ENCODE peak calls at places on chromosomes 6 and 20, in four cellular contexts. H is head of caudate nucleus; C is HTR-8/SVneo; N is activated CD4-positive, alpha-beta memory T cell treated with anti-CD3 and anti-CD28 coated beads for 36 hours. V is an unnamed sample.

GRCh38 chr20:46406986-46407670 is 713 bp upstream of the ELMO2 start:
- DNase-seq in C (peak), H (peak), N (peak), V (no peak)

GRCh38 chr6:117504478-117505144 is 22.1 kb downstream of the DCBLD1 start:
- DNase-seq in H (no peak), N (no peak), C (no peak), V (no peak)

GRCh38 chr20:4793183-4793582 is 71.5 kb downstream of the PRND start:
- DNase-seq in N (no peak), C (no peak), H (no peak), V (no peak)

GRCh38 chr6:167907837-167908681 is 81.3 kb downstream of the AFDN start:
- DNase-seq in C (peak), N (no peak), H (peak), V (peak)

GRCh38 chr6:45961125-45961524 is 54.5 kb downstream of the CLIC5 start:
- DNase-seq in C (no peak), H (no peak), N (no peak), V (no peak)

GRCh38 chr20:19823216-19823615 is 65.2 kb downstream of the RIN2 start:
- DNase-seq in N (no peak), C (no peak), H (no peak), V (no peak)

GRCh38 chr6:90458353-90459224 is 128.3 kb downstream of the MAP3K7 start:
- DNase-seq in N (peak), H (no peak), C (no peak), V (no peak)

GRCh38 chr6:119390276-119390793 is 40.8 kb upstream of the MAN1A1 start:
- DNase-seq in N (no peak), H (no peak), C (no peak), V (no peak)

GRCh38 chr6:151041686-151042085 is 176.2 kb downstream of the MTHFD1L start:
- DNase-seq in H (no peak), C (no peak), N (no peak), V (no peak)

GRCh38 chr6:2450546-2450945 is 205.1 kb upstream of the GMDS start:
- DNase-seq in H (no peak), N (no peak), C (no peak), V (no peak)

GRCh38 chr6:61842005-61842404 is 444.0 kb downstream of the KHDRBS2 start:
- DNase-seq in H (peak), N (no peak), C (no peak), V (no peak)

GRCh38 chr6:63446405-63446804 is 125.9 kb upstream of the LOC128125822 start:
- DNase-seq in H (no peak), N (no peak), C (no peak), V (no peak)

GRCh38 chr6:18327621-18328548 is 59.3 kb upstream of the RNF144B start:
- DNase-seq in C (no peak), H (no peak), N (no peak), V (no peak)

GRCh38 chr6:139081485-139081884 is 52.9 kb downstream of the ABRACL start:
- DNase-seq in H (no peak), C (no peak), N (no peak), V (no peak)

GRCh38 chr6:85460951-85461805 is 11.3 kb downstream of the NT5E start:
- DNase-seq in N (peak), C (no peak), H (no peak), V (no peak)

GRCh38 chr20:40978761-40979160 is 49.9 kb upstream of the TOP1 start:
- DNase-seq in C (no peak), H (no peak), N (no peak), V (no peak)

GRCh38 chr6:97021194-97021593 is 96.7 kb downstream of the KLHL32 start:
- DNase-seq in C (no peak), H (no peak), N (no peak), V (no peak)

GRCh38 chr20:61980647-61981583 is 84.8 kb downstream of the TAF4 start:
- DNase-seq in N (peak), H (no peak), C (peak), V (no peak)

GRCh38 chr20:37758332-37758731 is 64.5 kb downstream of the CTNNBL1 start:
- DNase-seq in C (no peak), H (no peak), N (peak), V (no peak)

GRCh38 chr6:117265425-117266266 is at the start of gene VGLL2:
- DNase-seq in C (peak), H (peak), N (peak), V (peak)

GRCh38 chr6:81241717-81242116 is 510.8 kb downstream of the TENT5A start:
- DNase-seq in C (peak), H (no peak), N (no peak), V (peak)

GRCh38 chr20:41232971-41233926 is 84.3 kb downstream of the ZHX3 start:
- DNase-seq in N (no peak), H (no peak), C (peak), V (peak)

GRCh38 chr6:1527098-1527497 is 82.6 kb upstream of the FOXC1 start:
- DNase-seq in N (peak), H (peak), C (peak), V (peak)

GRCh38 chr6:110814488-110815259 is 595 bp downstream of the CDK19 start:
- DNase-seq in N (peak), C (peak), H (peak), V (peak)

GRCh38 chr6:157317129-157317814 is 6.0 kb downstream of the TMEM242 start:
- DNase-seq in N (peak), C (peak), H (peak), V (peak)

GRCh38 chr20:57619053-57619831 is 984 bp downstream of the ZBP1 start:
- DNase-seq in C (no peak), N (peak), H (no peak), V (no peak)

GRCh38 chr20:60003776-60004175 is 45.6 kb downstream of the CDH26 start:
- DNase-seq in C (no peak), N (no peak), H (no peak), V (no peak)

GRCh38 chr6:35014786-35015185 is 125.7 kb downstream of the ANKS1A start:
- DNase-seq in C (peak), H (no peak), N (no peak), V (peak)